ENCODE peak calls at places on chromosomes 5 and 9, in ten cellular contexts. E is body of pancreas; Y is CD8-positive, alpha-beta memory T cell; B is aorta; Q is A549; V is CD8-positive, alpha-beta T cell; S is left ventricle myocardium inferior; J is uterus; Z is cardiac muscle cell; G is Peyer's patch. P is an unnamed sample. For H3K4me1, the result is how much of the 10 kb centered on the place peaks cover.

GRCh38 chr9:9003184-9003583 is 1203.6 kb upstream of the DMAC1 start:
- DNase-seq in E (peak), Y (no peak), B (no peak), Q (peak), V (no peak), S (no peak), J (no peak), Z (peak), G (no peak), P (no peak)

GRCh38 chr5:68722357-68722756 is 371.5 kb upstream of the SLC30A5 start:
- DNase-seq in E (no peak), Y (no peak), B (no peak), Q (no peak), V (no peak), S (no peak), J (no peak), Z (no peak), G (no peak), P (no peak)

GRCh38 chr5:124665625-124666024 is 80.8 kb downstream of the ZNF608 start:
- DNase-seq in E (no peak), Y (no peak), B (no peak), Q (no peak), V (no peak), S (no peak), J (no peak), Z (no peak), G (no peak), P (no peak)

GRCh38 chr5:168291281-168291960 is at the start of gene WWC1:
- DNase-seq in E (peak), Y (peak), B (peak), Q (peak), V (peak), S (no peak), J (no peak), Z (peak), G (peak), P (peak)

GRCh38 chr9:132068604-132069003 is 11.1 kb downstream of the MED27 start:
- DNase-seq in E (no peak), Y (no peak), B (no peak), Q (no peak), V (no peak), S (no peak), J (no peak), Z (no peak), G (no peak), P (no peak)

GRCh38 chr9:94672811-94673487 is 33.6 kb upstream of the FBP1 start:
- DNase-seq in E (no peak), Y (no peak), B (no peak), Q (peak), V (no peak), S (no peak), J (no peak), Z (peak), G (no peak), P (no peak)

GRCh38 chr5:160312139-160312959 is at the start of gene CCNJL:
- DNase-seq in E (peak), Y (no peak), B (peak), Q (peak), V (no peak), S (peak), J (peak), Z (peak), G (no peak), P (no peak)

GRCh38 chr5:68365894-68366293 is 150.3 kb downstream of the PIK3R1 start:
- DNase-seq in E (no peak), Y (no peak), B (no peak), Q (no peak), V (no peak), S (no peak), J (no peak), Z (no peak), G (no peak), P (no peak)

GRCh38 chr5:141095263-141095641 is 837 bp downstream of the PCDHB2 start:
- DNase-seq in E (no peak), Y (no peak), B (no peak), Q (no peak), V (no peak), S (no peak), J (no peak), Z (no peak), G (no peak), P (no peak)

GRCh38 chr9:109652112-109652511 is 127.9 kb upstream of the PALM2AKAP2 start:
- DNase-seq in E (no peak), Y (no peak), B (no peak), Q (no peak), V (no peak), S (no peak), J (no peak), Z (no peak), G (no peak), P (no peak)

GRCh38 chr5:61744690-61745619 is 412.9 kb downstream of the ZSWIM6 start:
- DNase-seq in E (peak), Y (no peak), B (no peak), Q (peak), V (no peak), S (no peak), J (no peak), Z (no peak), G (no peak), P (no peak)

DNA sequence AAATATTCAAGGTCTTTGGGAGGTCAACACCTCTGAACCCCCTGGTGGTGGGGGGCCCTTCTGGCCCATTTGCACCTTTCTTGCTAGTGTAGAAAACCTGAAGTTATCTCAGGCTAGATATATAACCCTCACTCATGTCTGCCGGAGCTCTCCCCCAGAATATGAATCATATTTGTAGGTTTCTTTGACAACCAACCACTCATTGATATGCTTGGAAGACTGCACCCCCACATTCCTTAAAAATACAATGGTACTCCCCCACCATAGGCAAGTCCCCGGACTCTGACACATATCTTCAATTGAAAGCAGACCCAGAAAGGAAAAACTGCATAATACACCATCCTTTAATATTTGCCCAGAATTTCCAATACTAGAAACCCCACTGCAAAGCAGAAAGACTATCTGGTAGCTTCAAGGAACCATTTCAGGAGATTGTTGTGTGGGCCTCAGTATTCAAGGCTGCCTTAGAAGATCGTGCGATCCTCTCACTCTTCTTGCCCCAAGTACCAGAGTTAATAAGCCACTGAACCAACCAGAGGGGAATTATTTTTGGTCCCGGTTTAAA is 981 bp upstream of the UBE2B start:
- DNase-seq in E (no peak), Y (no peak), B (no peak), Q (no peak), V (no peak), S (no peak), J (no peak), Z (no peak), G (no peak), P (no peak)
- H3K27ac ChIP-seq in E (peak), Y (peak), B (peak), Q (peak), V (peak), S (peak), J (peak), Z (peak), G (peak), P (peak)

DNA sequence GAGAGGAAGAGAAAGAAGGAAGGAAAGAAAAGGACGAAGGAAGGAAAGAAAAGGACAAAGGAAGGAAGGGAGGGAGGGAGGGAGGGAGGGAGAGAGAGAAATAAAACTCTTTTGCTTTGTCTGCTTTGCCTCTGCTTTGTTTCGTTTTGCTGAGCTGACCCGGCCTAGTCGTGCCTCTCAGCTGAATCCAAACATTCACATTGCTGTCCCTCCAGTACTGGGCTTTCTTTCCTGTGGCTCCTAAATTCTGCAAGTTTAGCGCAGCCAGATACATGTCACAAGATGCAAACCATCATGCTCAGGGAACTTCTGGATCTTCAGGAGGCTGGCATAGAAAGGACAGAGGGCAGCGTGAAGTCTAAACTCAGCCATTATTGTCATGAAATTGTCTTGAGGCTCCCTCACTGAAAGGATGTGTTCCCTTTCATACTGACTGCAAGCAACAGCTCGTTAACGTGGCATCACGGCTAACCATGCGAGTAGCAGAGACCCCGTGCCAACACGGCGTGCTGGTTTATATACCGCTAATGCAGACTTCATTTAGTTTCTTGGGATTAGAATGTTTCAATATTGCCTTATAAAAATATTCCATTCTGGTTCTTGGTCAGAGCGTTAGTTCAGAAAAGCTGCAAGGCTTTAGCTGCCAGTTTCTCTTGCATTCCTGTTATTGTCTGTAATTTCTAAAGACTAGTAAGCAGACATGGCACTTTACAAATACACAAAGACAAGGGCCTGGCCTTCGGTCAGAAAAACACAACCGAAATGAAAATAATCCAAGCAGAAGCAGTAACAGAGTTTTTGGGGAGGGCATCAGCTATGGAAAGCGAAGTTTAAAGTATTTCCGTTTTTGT is 94.2 kb downstream of the TMEM174 start:
- DNase-seq in E (no peak), Y (no peak), B (no peak), Q (no peak), V (no peak), S (no peak), J (no peak), Z (no peak), G (no peak), P (no peak)
- H3K4me3 ChIP-seq in E (no peak), Y (no peak), B (no peak), Q (no peak), V (no peak), S (no peak), J (no peak), Z (no peak), G (no peak), P (no peak)

GRCh38 chr9:69174645-69175487 is 789 bp downstream of the TJP2 start:
- DNase-seq in E (peak), Y (no peak), B (peak), Q (no peak), V (no peak), S (no peak), J (peak), Z (peak), G (peak), P (no peak)
- H3K4me1 ChIP-seq in E (half or more), Y (under half), B (under half), Q (under half), V (under half), S (half or more), J (under half), Z (under half), G (under half), P (half or more)

GRCh38 chr5:138650196-138650595 is 75.0 kb upstream of the HSPA9 start:
- DNase-seq in E (no peak), Y (no peak), B (no peak), Q (no peak), V (no peak), S (no peak), J (no peak), Z (no peak), G (no peak), P (no peak)

GRCh38 chr5:138649775-138650174 is 74.6 kb upstream of the HSPA9 start:
- DNase-seq in E (no peak), Y (no peak), B (no peak), Q (no peak), V (no peak), S (no peak), J (no peak), Z (no peak), G (no peak), P (no peak)

GRCh38 chr5:138651767-138652117 is 76.5 kb upstream of the HSPA9 start:
- DNase-seq in E (no peak), Y (no peak), B (no peak), Q (no peak), V (no peak), S (no peak), J (no peak), Z (no peak), G (no peak), P (no peak)

GRCh38 chr5:138649316-138649720 is 74.1 kb upstream of the HSPA9 start:
- DNase-seq in E (no peak), Y (no peak), B (no peak), Q (no peak), V (no peak), S (no peak), J (no peak), Z (no peak), G (no peak), P (no peak)

DNA sequence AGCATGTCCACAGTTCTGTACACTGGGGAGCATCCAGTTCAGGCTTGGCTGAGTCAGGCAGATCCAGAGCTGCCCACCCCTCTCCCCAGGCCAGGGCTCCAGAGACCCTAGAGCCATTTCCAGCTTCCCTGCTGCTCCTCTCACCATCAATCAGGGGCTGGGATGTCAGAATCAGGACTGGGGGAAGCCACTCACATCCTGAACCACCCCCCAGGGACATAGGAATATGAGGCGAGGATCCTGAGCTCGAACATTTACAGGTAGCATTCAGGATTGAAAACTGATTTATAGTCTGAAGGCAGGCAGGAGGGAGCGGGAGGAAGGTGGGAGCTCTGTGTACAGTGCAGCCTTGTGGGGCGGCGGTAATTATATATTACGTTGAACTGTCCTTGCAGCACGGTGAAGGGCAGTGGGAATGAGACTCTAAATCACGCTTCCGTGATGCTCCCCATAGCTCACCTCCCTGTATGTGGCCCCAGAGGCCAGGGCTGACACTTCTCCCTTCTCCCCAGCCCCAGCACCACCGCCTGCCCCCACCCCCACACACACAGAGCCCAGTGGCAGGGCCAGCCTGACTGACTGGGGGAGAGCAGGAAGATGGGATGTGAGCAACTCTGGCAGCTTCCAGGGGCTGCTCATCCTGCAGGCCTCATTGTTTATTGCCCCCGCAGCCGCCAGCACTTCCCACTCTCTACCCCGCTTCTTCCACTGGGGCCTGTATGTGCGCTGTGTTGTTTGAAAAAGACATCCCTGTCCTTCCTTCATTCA is 76.0 kb upstream of the HSPA9 start:
- DNase-seq in E (no peak), Y (no peak), B (no peak), Q (no peak), V (no peak), S (no peak), J (no peak), Z (no peak), G (no peak), P (no peak)
- H3K27ac ChIP-seq in E (no peak), Y (no peak), B (no peak), Q (no peak), V (no peak), S (no peak), J (no peak), Z (no peak), G (no peak), P (no peak)

DNA sequence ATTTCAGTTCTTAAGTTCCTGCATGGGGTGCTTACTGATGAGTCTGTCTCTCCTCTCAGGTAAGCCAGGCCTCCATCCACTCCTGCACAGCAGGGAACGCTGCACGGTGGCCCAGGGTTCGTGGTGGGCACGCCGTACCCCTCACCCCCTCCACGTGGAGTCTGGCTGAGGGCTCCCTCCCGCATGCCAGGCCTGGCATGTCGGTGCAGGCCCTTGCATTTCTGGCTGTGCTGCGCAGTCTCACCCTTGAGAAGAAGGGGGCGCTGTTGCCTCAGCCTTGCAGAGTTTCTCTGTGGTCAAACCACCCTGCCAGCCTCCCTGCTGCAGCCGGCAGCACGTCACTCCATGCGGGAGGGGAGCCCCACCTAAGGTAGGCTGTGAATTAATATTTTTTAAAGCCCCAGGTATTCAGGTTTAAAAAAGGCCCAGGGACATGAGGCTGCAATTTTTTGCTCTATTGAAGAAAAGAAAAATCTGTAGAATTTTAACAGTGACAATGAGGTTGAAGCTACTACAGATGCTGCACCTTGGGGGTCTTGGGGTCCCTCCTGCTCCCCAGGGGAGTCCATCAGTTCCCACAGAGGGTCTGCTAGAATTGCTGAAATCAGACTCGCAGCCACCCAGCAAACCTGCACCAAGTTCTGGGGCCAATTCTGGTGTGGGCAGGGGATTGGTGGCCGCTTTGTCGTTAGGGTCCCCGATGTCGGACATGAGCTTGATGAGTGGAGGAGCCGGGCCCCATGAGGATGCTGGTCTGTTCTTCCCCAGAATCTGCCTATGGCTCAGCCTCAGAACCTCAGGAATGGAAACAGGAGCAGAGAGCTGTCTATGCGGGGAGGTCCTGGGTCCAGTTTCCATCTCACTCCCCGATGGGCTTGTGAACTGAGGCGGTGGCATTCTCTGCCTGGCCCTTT is 52.6 kb downstream of the TENT4A start:
- DNase-seq in E (peak), Y (peak), B (peak), Q (peak), V (peak), S (peak), J (peak), Z (peak), G (no peak), P (peak)
- H3K4me3 ChIP-seq in E (no peak), Y (no peak), B (no peak), Q (peak), V (no peak), S (peak), J (no peak), Z (no peak), G (no peak), P (no peak)

GRCh38 chr5:150513375-150514309 is 5.7 kb downstream of the NDST1 start:
- DNase-seq in E (peak), Y (no peak), B (no peak), Q (peak), V (no peak), S (no peak), J (no peak), Z (no peak), G (no peak), P (no peak)

GRCh38 chr5:150510460-150511263 is 2.7 kb downstream of the NDST1 start:
- DNase-seq in E (peak), Y (no peak), B (no peak), Q (peak), V (no peak), S (no peak), J (no peak), Z (no peak), G (no peak), P (no peak)

GRCh38 chr5:150509992-150510391 is 2.1 kb downstream of the NDST1 start:
- DNase-seq in E (no peak), Y (no peak), B (no peak), Q (no peak), V (no peak), S (no peak), J (no peak), Z (no peak), G (no peak), P (no peak)

GRCh38 chr5:150511641-150512367 is 3.9 kb downstream of the NDST1 start:
- DNase-seq in E (peak), Y (no peak), B (no peak), Q (peak), V (no peak), S (no peak), J (peak), Z (peak), G (no peak), P (no peak)

DNA sequence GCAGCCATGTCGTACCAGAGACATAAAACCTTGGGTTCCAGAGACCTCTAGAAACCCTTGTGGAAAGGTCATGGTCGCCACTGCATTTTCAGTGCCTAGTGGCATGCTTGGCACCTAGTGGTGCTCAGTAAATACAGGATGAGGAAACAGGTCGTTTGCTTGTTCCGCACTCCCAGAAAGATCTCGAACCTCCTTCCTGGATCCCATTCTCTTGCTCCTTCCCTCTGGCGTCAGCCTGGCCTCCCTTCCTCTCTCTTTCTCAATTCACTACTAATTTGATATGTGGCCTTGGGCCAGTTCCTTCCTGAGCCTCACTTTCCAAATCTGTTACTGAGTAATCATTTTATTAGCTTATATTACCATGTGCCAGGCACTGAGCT is 4.4 kb downstream of the NDST1 start:
- DNase-seq in E (peak), Y (no peak), B (no peak), Q (peak), V (no peak), S (no peak), J (peak), Z (peak), G (no peak), P (no peak)
- H3K4me1 ChIP-seq in E (half or more), Y (under half), B (under half), Q (half or more), V (under half), S (half or more), J (under half), Z (half or more), G (half or more), P (under half)

GRCh38 chr5:132270706-132271105 is 13.2 kb downstream of the PDLIM4 start:
- DNase-seq in E (no peak), Y (no peak), B (peak), Q (no peak), V (no peak), S (no peak), J (no peak), Z (no peak), G (no peak), P (no peak)
- H3K27ac ChIP-seq in E (no peak), Y (no peak), B (no peak), Q (peak), V (no peak), S (no peak), J (peak), Z (no peak), G (no peak), P (no peak)

DNA sequence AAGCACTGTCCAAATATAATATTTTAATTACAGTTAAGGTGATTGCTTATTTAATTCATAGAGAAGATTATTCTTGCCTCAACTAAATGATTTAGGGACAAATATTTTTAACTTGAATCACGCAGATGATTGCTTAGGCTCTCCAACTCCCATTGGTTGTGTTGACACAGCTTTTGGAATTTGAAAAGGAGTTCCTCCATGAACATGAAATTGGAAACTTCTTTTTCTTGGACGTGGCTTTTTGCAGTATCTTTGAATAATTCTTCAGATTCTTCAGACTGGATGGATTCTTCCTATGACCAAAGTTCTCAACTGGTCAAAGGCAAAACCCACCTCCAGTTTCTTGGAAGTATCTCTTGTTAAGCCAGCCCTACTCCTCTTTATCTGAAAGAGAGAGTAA is 456.4 kb upstream of the KLF4 start:
- DNase-seq in E (no peak), Y (no peak), B (no peak), Q (no peak), V (no peak), S (no peak), J (no peak), Z (no peak), G (no peak), P (no peak)
- H3K4me3 ChIP-seq in E (no peak), Y (no peak), B (no peak), Q (no peak), V (no peak), S (no peak), J (no peak), Z (no peak), G (no peak), P (no peak)